ENCODE peak calls at places on chromosome 19, in six cellular contexts. One of them, this sample, is unnamed.

GRCh38 chr19:51772977-51773376 is 12.0 kb downstream of the FPR2 start:
- DNase-seq in CD4-positive, alpha-beta T cell: no peak
- DNase-seq in ascending aorta: no peak
- DNase-seq in fibroblast of pulmonary artery: no peak
- DNase-seq in IMR-90: no peak
- DNase-seq in GM10248: no peak
- DNase-seq in this sample: no peak

GRCh38 chr19:57708641-57709354 is at the start of gene ZNF154:
- DNase-seq in CD4-positive, alpha-beta T cell: peak; percentile 10
- DNase-seq in ascending aorta: no peak
- DNase-seq in fibroblast of pulmonary artery: peak; percentile 84
- DNase-seq in IMR-90: peak; percentile 67
- DNase-seq in GM10248: peak; percentile 69
- DNase-seq in this sample: peak; percentile 56

GRCh38 chr19:55443045-55443823 is at the start of gene SHISA7:
- DNase-seq in CD4-positive, alpha-beta T cell: no peak
- DNase-seq in ascending aorta: no peak
- DNase-seq in fibroblast of pulmonary artery: no peak
- DNase-seq in IMR-90: no peak
- DNase-seq in GM10248: no peak
- DNase-seq in this sample: no peak

GRCh38 chr19:52542984-52543664 is 15.7 kb downstream of the ZNF808 start:
- DNase-seq in CD4-positive, alpha-beta T cell: no peak
- DNase-seq in ascending aorta: no peak
- DNase-seq in fibroblast of pulmonary artery: no peak
- DNase-seq in IMR-90: peak; percentile 19
- DNase-seq in GM10248: peak; percentile 11
- DNase-seq in this sample: no peak

GRCh38 chr19:53328967-53329366 is 4.6 kb upstream of the ZNF845 start:
- DNase-seq in CD4-positive, alpha-beta T cell: no peak
- DNase-seq in ascending aorta: peak; percentile 65
- DNase-seq in fibroblast of pulmonary artery: peak; percentile 17
- DNase-seq in IMR-90: peak; percentile 4
- DNase-seq in GM10248: no peak
- DNase-seq in this sample: no peak

GRCh38 chr19:57348136-57348535 is 2.9 kb upstream of the ZNF304 start:
- DNase-seq in CD4-positive, alpha-beta T cell: no peak
- DNase-seq in ascending aorta: no peak
- DNase-seq in fibroblast of pulmonary artery: peak; percentile 21
- DNase-seq in IMR-90: peak; percentile 55
- DNase-seq in GM10248: no peak
- DNase-seq in this sample: no peak

GRCh38 chr19:46021531-46022041 is 1.3 kb downstream of the PGLYRP1 start:
- DNase-seq in CD4-positive, alpha-beta T cell: no peak
- DNase-seq in ascending aorta: no peak
- DNase-seq in fibroblast of pulmonary artery: no peak
- DNase-seq in IMR-90: no peak
- DNase-seq in GM10248: no peak
- DNase-seq in this sample: no peak

GRCh38 chr19:10389863-10390262 is 9.5 kb upstream of the TYK2 start:
- DNase-seq in CD4-positive, alpha-beta T cell: no peak
- DNase-seq in ascending aorta: no peak
- DNase-seq in fibroblast of pulmonary artery: peak; percentile 18
- DNase-seq in IMR-90: no peak
- DNase-seq in GM10248: no peak
- DNase-seq in this sample: no peak

DNA sequence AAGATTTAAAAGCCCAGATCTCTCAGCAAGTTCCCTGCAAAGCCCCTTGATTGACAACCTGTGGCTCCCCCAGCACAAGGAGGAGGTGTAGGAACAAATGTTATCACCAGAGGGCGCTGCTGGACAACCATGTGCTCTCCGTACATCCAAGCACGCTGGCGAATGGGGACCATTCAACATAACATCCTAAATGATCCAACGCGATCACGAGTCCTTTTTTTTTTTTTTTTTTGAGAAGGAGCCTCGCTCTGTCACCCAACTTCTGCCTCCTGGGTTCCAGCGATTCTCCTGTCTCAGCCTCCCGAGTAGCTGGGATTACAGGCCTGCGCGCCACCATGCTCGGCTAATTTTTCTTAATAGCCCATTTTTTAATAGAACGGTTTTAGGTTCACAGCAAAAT is 52.0 kb downstream of the NWD1 start:
- DNase-seq in CD4-positive, alpha-beta T cell: peak; percentile 64
- DNase-seq in ascending aorta: peak; percentile 89
- DNase-seq in fibroblast of pulmonary artery: peak; percentile 87
- DNase-seq in IMR-90: peak; percentile 78
- DNase-seq in GM10248: peak; percentile 82
- DNase-seq in this sample: peak; percentile 48
- TF ChIP-seq CTCF in CD4-positive, alpha-beta T cell: peak; percentile 79
- TF ChIP-seq CTCF in ascending aorta: peak; percentile 85
- TF ChIP-seq CTCF in fibroblast of pulmonary artery: peak; percentile 79
- TF ChIP-seq CTCF in IMR-90: peak; percentile 90
- TF ChIP-seq CTCF in GM10248: peak; percentile 68
- TF ChIP-seq CTCF in this sample: no peak

GRCh38 chr19:38617764-38618589 is at the start of gene MAP4K1:
- DNase-seq in CD4-positive, alpha-beta T cell: peak; percentile 58
- DNase-seq in ascending aorta: peak; percentile 67
- DNase-seq in fibroblast of pulmonary artery: no peak
- DNase-seq in IMR-90: no peak
- DNase-seq in GM10248: peak; percentile 86
- DNase-seq in this sample: peak; percentile 90
- TF ChIP-seq CTCF in CD4-positive, alpha-beta T cell: no peak
- TF ChIP-seq CTCF in ascending aorta: no peak
- TF ChIP-seq CTCF in fibroblast of pulmonary artery: no peak
- TF ChIP-seq CTCF in IMR-90: no peak
- TF ChIP-seq CTCF in GM10248: no peak
- TF ChIP-seq CTCF in this sample: no peak

GRCh38 chr19:50147462-50148423 is 15.3 kb downstream of the IZUMO2 start:
- DNase-seq in CD4-positive, alpha-beta T cell: peak; percentile 44
- DNase-seq in ascending aorta: peak; percentile 93
- DNase-seq in fibroblast of pulmonary artery: peak; percentile 87
- DNase-seq in IMR-90: peak; percentile 92
- DNase-seq in GM10248: peak; percentile 47
- DNase-seq in this sample: peak; percentile 62
- TF ChIP-seq CTCF in CD4-positive, alpha-beta T cell: peak; percentile 53
- TF ChIP-seq CTCF in ascending aorta: peak; percentile 65
- TF ChIP-seq CTCF in fibroblast of pulmonary artery: peak; percentile 48
- TF ChIP-seq CTCF in IMR-90: peak; percentile 38
- TF ChIP-seq CTCF in GM10248: peak; percentile 19
- TF ChIP-seq CTCF in this sample: no peak

GRCh38 chr19:1365306-1365963 is 18.3 kb upstream of the NDUFS7 start:
- DNase-seq in CD4-positive, alpha-beta T cell: no peak
- DNase-seq in ascending aorta: no peak
- DNase-seq in fibroblast of pulmonary artery: no peak
- DNase-seq in IMR-90: no peak
- DNase-seq in GM10248: no peak
- DNase-seq in this sample: no peak

GRCh38 chr19:1362385-1363257 is 21.1 kb upstream of the NDUFS7 start:
- DNase-seq in CD4-positive, alpha-beta T cell: no peak
- DNase-seq in ascending aorta: no peak
- DNase-seq in fibroblast of pulmonary artery: no peak
- DNase-seq in IMR-90: no peak
- DNase-seq in GM10248: no peak
- DNase-seq in this sample: no peak

GRCh38 chr19:1365964-1366695 is 17.6 kb upstream of the NDUFS7 start:
- DNase-seq in CD4-positive, alpha-beta T cell: no peak
- DNase-seq in ascending aorta: no peak
- DNase-seq in fibroblast of pulmonary artery: no peak
- DNase-seq in IMR-90: no peak
- DNase-seq in GM10248: no peak
- DNase-seq in this sample: no peak

GRCh38 chr19:1363599-1363998 is 20.1 kb upstream of the NDUFS7 start:
- DNase-seq in CD4-positive, alpha-beta T cell: no peak
- DNase-seq in ascending aorta: no peak
- DNase-seq in fibroblast of pulmonary artery: no peak
- DNase-seq in IMR-90: no peak
- DNase-seq in GM10248: no peak
- DNase-seq in this sample: no peak

DNA sequence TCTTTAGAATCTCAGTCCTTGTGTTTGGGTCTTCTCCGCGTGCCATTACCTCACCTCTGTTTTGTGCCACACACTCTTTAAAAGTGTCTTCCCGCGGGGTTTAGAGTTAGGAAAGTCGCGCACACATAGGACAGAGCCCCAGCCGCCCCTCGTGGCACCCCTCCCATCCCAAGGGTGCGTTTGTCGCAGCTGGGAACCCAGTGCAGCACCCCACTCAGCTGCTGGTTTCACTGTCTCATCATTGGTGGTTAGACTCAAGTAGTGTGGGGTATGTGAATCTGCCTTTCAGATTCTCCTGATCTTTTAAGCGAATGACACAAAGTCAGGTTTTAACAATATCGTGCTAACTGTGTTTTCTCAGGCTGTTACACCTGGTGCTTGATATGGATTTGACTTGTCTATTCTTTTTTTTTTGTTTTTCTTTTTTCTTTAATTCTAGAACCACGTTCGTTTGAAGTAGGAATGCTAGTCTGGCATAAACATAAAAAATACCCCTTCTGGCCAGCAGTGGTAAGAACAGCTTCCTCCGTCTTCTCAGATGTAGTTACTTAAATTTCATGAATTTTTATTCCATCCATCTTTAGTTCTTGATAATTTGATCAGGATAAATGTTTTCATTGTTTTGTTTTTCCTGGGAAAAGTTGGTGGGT is 19.5 kb upstream of the NDUFS7 start:
- DNase-seq in CD4-positive, alpha-beta T cell: no peak
- DNase-seq in ascending aorta: no peak
- DNase-seq in fibroblast of pulmonary artery: no peak
- DNase-seq in IMR-90: peak; percentile 20
- DNase-seq in GM10248: peak; percentile 68
- DNase-seq in this sample: no peak
- TF ChIP-seq CTCF in CD4-positive, alpha-beta T cell: peak; percentile 38
- TF ChIP-seq CTCF in ascending aorta: no peak
- TF ChIP-seq CTCF in fibroblast of pulmonary artery: peak; percentile 21
- TF ChIP-seq CTCF in IMR-90: peak; percentile 22
- TF ChIP-seq CTCF in GM10248: peak; percentile 10
- TF ChIP-seq CTCF in this sample: no peak

GRCh38 chr19:20478936-20479335 is 86.6 kb downstream of the ZNF737 start:
- DNase-seq in CD4-positive, alpha-beta T cell: no peak
- DNase-seq in ascending aorta: no peak
- DNase-seq in fibroblast of pulmonary artery: no peak
- DNase-seq in IMR-90: no peak
- DNase-seq in GM10248: no peak
- DNase-seq in this sample: no peak
- TF ChIP-seq CTCF in CD4-positive, alpha-beta T cell: no peak
- TF ChIP-seq CTCF in ascending aorta: no peak
- TF ChIP-seq CTCF in fibroblast of pulmonary artery: no peak
- TF ChIP-seq CTCF in IMR-90: no peak
- TF ChIP-seq CTCF in GM10248: no peak
- TF ChIP-seq CTCF in this sample: no peak

GRCh38 chr19:17309962-17310461 is 649 bp downstream of the DDA1 start:
- DNase-seq in CD4-positive, alpha-beta T cell: no peak
- DNase-seq in ascending aorta: no peak
- DNase-seq in fibroblast of pulmonary artery: no peak
- DNase-seq in IMR-90: no peak
- DNase-seq in GM10248: no peak
- DNase-seq in this sample: no peak

GRCh38 chr19:17306285-17306714 is 628 bp downstream of the MRPL34 start:
- DNase-seq in CD4-positive, alpha-beta T cell: no peak
- DNase-seq in ascending aorta: no peak
- DNase-seq in fibroblast of pulmonary artery: no peak
- DNase-seq in IMR-90: no peak
- DNase-seq in GM10248: no peak
- DNase-seq in this sample: no peak

GRCh38 chr19:17307876-17308377 is 1.4 kb upstream of the DDA1 start:
- DNase-seq in CD4-positive, alpha-beta T cell: no peak
- DNase-seq in ascending aorta: no peak
- DNase-seq in fibroblast of pulmonary artery: no peak
- DNase-seq in IMR-90: no peak
- DNase-seq in GM10248: no peak
- DNase-seq in this sample: no peak

GRCh38 chr19:17311455-17312248 is 2.3 kb downstream of the DDA1 start:
- DNase-seq in CD4-positive, alpha-beta T cell: no peak
- DNase-seq in ascending aorta: no peak
- DNase-seq in fibroblast of pulmonary artery: peak; percentile 64
- DNase-seq in IMR-90: peak; percentile 79
- DNase-seq in GM10248: no peak
- DNase-seq in this sample: no peak

DNA sequence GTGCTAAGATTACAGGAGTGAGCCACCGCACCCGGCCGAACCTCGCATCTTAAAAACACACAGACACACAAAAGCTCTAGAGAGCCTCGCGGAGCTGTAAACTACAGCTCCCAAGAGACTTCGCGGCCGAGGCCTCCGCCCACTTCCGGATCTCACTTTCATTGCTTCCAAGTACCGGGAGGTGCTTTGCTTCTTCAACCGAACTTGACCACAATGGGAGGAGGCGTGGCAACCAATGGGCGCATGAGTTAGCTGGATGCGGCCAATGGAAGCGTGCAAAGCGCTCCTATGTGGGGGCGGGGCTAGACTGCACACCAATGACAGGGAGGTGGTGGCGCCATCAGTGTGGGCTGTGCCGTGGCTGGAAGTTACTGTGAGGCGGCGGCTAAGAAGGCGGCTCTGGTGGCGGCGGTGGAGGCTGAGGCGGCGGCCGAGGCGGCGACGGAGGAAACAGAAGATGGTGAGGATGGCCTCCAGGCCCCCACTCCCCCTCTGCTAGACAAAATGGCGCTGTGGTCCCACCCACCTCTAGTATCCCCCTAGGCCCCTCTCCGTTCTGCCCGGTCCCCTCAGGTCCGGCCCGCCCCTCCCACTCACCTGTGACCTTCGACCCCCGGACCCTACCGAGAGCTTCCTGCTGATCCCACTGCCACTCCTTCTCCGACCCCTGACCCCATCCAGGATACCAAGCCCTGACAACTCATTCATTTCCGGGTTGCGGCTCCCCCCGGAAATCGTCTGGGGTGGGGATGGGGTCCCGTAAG is at the start of gene DDA1:
- DNase-seq in CD4-positive, alpha-beta T cell: peak; percentile 98
- DNase-seq in ascending aorta: peak; percentile 100
- DNase-seq in fibroblast of pulmonary artery: peak; percentile 100
- DNase-seq in IMR-90: peak; percentile 100
- DNase-seq in GM10248: peak; percentile 98
- DNase-seq in this sample: peak; percentile 87
- TF ChIP-seq CTCF in CD4-positive, alpha-beta T cell: no peak
- TF ChIP-seq CTCF in ascending aorta: no peak
- TF ChIP-seq CTCF in fibroblast of pulmonary artery: no peak
- TF ChIP-seq CTCF in IMR-90: no peak
- TF ChIP-seq CTCF in GM10248: no peak
- TF ChIP-seq CTCF in this sample: no peak

GRCh38 chr19:1768248-1768647 is 14.9 kb downstream of the ONECUT3 start:
- DNase-seq in CD4-positive, alpha-beta T cell: no peak
- DNase-seq in ascending aorta: no peak
- DNase-seq in fibroblast of pulmonary artery: no peak
- DNase-seq in IMR-90: no peak
- DNase-seq in GM10248: no peak
- DNase-seq in this sample: no peak
- TF ChIP-seq CTCF in CD4-positive, alpha-beta T cell: no peak
- TF ChIP-seq CTCF in ascending aorta: no peak
- TF ChIP-seq CTCF in fibroblast of pulmonary artery: peak; percentile 26
- TF ChIP-seq CTCF in IMR-90: peak; percentile 35
- TF ChIP-seq CTCF in GM10248: no peak
- TF ChIP-seq CTCF in this sample: no peak